ENCODE peak calls at places on chromosomes 7 and 10, in four cellular contexts. One of them, this sample, is unnamed.

GRCh38 chr10:72321248-72322029 is 33.3 kb downstream of the DNAJB12 start:
- DNase-seq in activated naive CD8-positive, alpha-beta T cell treated with anti-CD3 and anti-CD28 coated beads, Interleukin-2, amount 50 U/mL, for 16 hours: no peak
- DNase-seq in NCI-H2107: no peak
- DNase-seq in GM13977: no peak
- DNase-seq in this sample: no peak

GRCh38 chr10:114544045-114544659 is 113.9 kb downstream of the ABLIM1 start:
- DNase-seq in activated naive CD8-positive, alpha-beta T cell treated with anti-CD3 and anti-CD28 coated beads, Interleukin-2, amount 50 U/mL, for 16 hours: no peak
- DNase-seq in NCI-H2107: no peak
- DNase-seq in GM13977: peak
- DNase-seq in this sample: peak

GRCh38 chr10:36119439-36119838 is 477.3 kb upstream of the FZD8 start:
- DNase-seq in activated naive CD8-positive, alpha-beta T cell treated with anti-CD3 and anti-CD28 coated beads, Interleukin-2, amount 50 U/mL, for 16 hours: no peak
- DNase-seq in NCI-H2107: no peak
- DNase-seq in GM13977: no peak
- DNase-seq in this sample: no peak

GRCh38 chr10:102462512-102463054 is 11.2 kb upstream of the C10orf95 start:
- DNase-seq in activated naive CD8-positive, alpha-beta T cell treated with anti-CD3 and anti-CD28 coated beads, Interleukin-2, amount 50 U/mL, for 16 hours: no peak
- DNase-seq in NCI-H2107: no peak
- DNase-seq in GM13977: no peak
- DNase-seq in this sample: no peak

GRCh38 chr10:119358140-119358512 is 150.8 kb downstream of the GRK5 start:
- DNase-seq in activated naive CD8-positive, alpha-beta T cell treated with anti-CD3 and anti-CD28 coated beads, Interleukin-2, amount 50 U/mL, for 16 hours: no peak
- DNase-seq in NCI-H2107: no peak
- DNase-seq in GM13977: no peak
- DNase-seq in this sample: no peak

GRCh38 chr7:55212838-55213237 is 152.3 kb upstream of the LANCL2 start:
- DNase-seq in activated naive CD8-positive, alpha-beta T cell treated with anti-CD3 and anti-CD28 coated beads, Interleukin-2, amount 50 U/mL, for 16 hours: no peak
- DNase-seq in NCI-H2107: no peak
- DNase-seq in GM13977: no peak
- DNase-seq in this sample: no peak

GRCh38 chr7:111735661-111736323 is 173.5 kb upstream of the IMMP2L start:
- DNase-seq in activated naive CD8-positive, alpha-beta T cell treated with anti-CD3 and anti-CD28 coated beads, Interleukin-2, amount 50 U/mL, for 16 hours: peak
- DNase-seq in NCI-H2107: peak
- DNase-seq in GM13977: peak
- DNase-seq in this sample: peak

GRCh38 chr10:28587970-28588290 is 55.0 kb downstream of the WAC start:
- DNase-seq in activated naive CD8-positive, alpha-beta T cell treated with anti-CD3 and anti-CD28 coated beads, Interleukin-2, amount 50 U/mL, for 16 hours: no peak
- DNase-seq in NCI-H2107: no peak
- DNase-seq in GM13977: no peak
- DNase-seq in this sample: no peak

GRCh38 chr10:119165171-119166110 is at the start of gene SFXN4:
- DNase-seq in activated naive CD8-positive, alpha-beta T cell treated with anti-CD3 and anti-CD28 coated beads, Interleukin-2, amount 50 U/mL, for 16 hours: peak
- DNase-seq in NCI-H2107: no peak
- DNase-seq in GM13977: peak
- DNase-seq in this sample: peak

GRCh38 chr10:77264107-77264506 is 373.5 kb downstream of the KCNMA1 start:
- DNase-seq in activated naive CD8-positive, alpha-beta T cell treated with anti-CD3 and anti-CD28 coated beads, Interleukin-2, amount 50 U/mL, for 16 hours: no peak
- DNase-seq in NCI-H2107: no peak
- DNase-seq in GM13977: peak
- DNase-seq in this sample: peak

GRCh38 chr10:80356563-80356999 is at the start of the genes DYDC1 and DYDC2:
- DNase-seq in activated naive CD8-positive, alpha-beta T cell treated with anti-CD3 and anti-CD28 coated beads, Interleukin-2, amount 50 U/mL, for 16 hours: peak
- DNase-seq in NCI-H2107: peak
- DNase-seq in GM13977: peak
- DNase-seq in this sample: peak

GRCh38 chr7:157825325-157825724 is 488.5 kb downstream of the DNAJB6 start:
- DNase-seq in activated naive CD8-positive, alpha-beta T cell treated with anti-CD3 and anti-CD28 coated beads, Interleukin-2, amount 50 U/mL, for 16 hours: no peak
- DNase-seq in NCI-H2107: no peak
- DNase-seq in GM13977: no peak
- DNase-seq in this sample: no peak

GRCh38 chr10:97713828-97714400 is 384 bp downstream of the MARVELD1 start:
- DNase-seq in activated naive CD8-positive, alpha-beta T cell treated with anti-CD3 and anti-CD28 coated beads, Interleukin-2, amount 50 U/mL, for 16 hours: no peak
- DNase-seq in NCI-H2107: peak
- DNase-seq in GM13977: peak
- DNase-seq in this sample: peak

GRCh38 chr7:79453558-79454324 is at the start of gene MAGI2:
- DNase-seq in activated naive CD8-positive, alpha-beta T cell treated with anti-CD3 and anti-CD28 coated beads, Interleukin-2, amount 50 U/mL, for 16 hours: no peak
- DNase-seq in NCI-H2107: no peak
- DNase-seq in GM13977: peak
- DNase-seq in this sample: no peak

GRCh38 chr10:46046261-46046660 is at the start of gene MSMB:
- DNase-seq in activated naive CD8-positive, alpha-beta T cell treated with anti-CD3 and anti-CD28 coated beads, Interleukin-2, amount 50 U/mL, for 16 hours: no peak
- DNase-seq in NCI-H2107: no peak
- DNase-seq in GM13977: no peak
- DNase-seq in this sample: no peak

GRCh38 chr7:115357213-115357999 is 435.5 kb downstream of the MDFIC start:
- DNase-seq in activated naive CD8-positive, alpha-beta T cell treated with anti-CD3 and anti-CD28 coated beads, Interleukin-2, amount 50 U/mL, for 16 hours: no peak
- DNase-seq in NCI-H2107: no peak
- DNase-seq in GM13977: no peak
- DNase-seq in this sample: no peak

GRCh38 chr10:92702301-92702916 is 12.7 kb downstream of the HHEX start:
- DNase-seq in activated naive CD8-positive, alpha-beta T cell treated with anti-CD3 and anti-CD28 coated beads, Interleukin-2, amount 50 U/mL, for 16 hours: no peak
- DNase-seq in NCI-H2107: no peak
- DNase-seq in GM13977: no peak
- DNase-seq in this sample: no peak

GRCh38 chr10:21401196-21401595 is 124.3 kb downstream of the SKIDA1 start:
- DNase-seq in activated naive CD8-positive, alpha-beta T cell treated with anti-CD3 and anti-CD28 coated beads, Interleukin-2, amount 50 U/mL, for 16 hours: no peak
- DNase-seq in NCI-H2107: no peak
- DNase-seq in GM13977: no peak
- DNase-seq in this sample: no peak

GRCh38 chr7:129144095-129144833 is at the start of gene TSPAN33:
- DNase-seq in activated naive CD8-positive, alpha-beta T cell treated with anti-CD3 and anti-CD28 coated beads, Interleukin-2, amount 50 U/mL, for 16 hours: peak
- DNase-seq in NCI-H2107: peak
- DNase-seq in GM13977: peak
- DNase-seq in this sample: peak

GRCh38 chr7:130149575-130150139 is 55.5 kb downstream of the TMEM209 start:
- DNase-seq in activated naive CD8-positive, alpha-beta T cell treated with anti-CD3 and anti-CD28 coated beads, Interleukin-2, amount 50 U/mL, for 16 hours: no peak
- DNase-seq in NCI-H2107: no peak
- DNase-seq in GM13977: no peak
- DNase-seq in this sample: peak

GRCh38 chr7:156640949-156641485 is 443 bp downstream of the RNF32 start:
- DNase-seq in activated naive CD8-positive, alpha-beta T cell treated with anti-CD3 and anti-CD28 coated beads, Interleukin-2, amount 50 U/mL, for 16 hours: no peak
- DNase-seq in NCI-H2107: no peak
- DNase-seq in GM13977: no peak
- DNase-seq in this sample: no peak

GRCh38 chr7:157133304-157133703 is 5.4 kb upstream of the UBE3C start:
- DNase-seq in activated naive CD8-positive, alpha-beta T cell treated with anti-CD3 and anti-CD28 coated beads, Interleukin-2, amount 50 U/mL, for 16 hours: no peak
- DNase-seq in NCI-H2107: no peak
- DNase-seq in GM13977: no peak
- DNase-seq in this sample: no peak

GRCh38 chr7:17520941-17521340 is 222.5 kb downstream of the AHR start:
- DNase-seq in activated naive CD8-positive, alpha-beta T cell treated with anti-CD3 and anti-CD28 coated beads, Interleukin-2, amount 50 U/mL, for 16 hours: no peak
- DNase-seq in NCI-H2107: no peak
- DNase-seq in GM13977: no peak
- DNase-seq in this sample: no peak

GRCh38 chr10:3668276-3668960 is 116.6 kb downstream of the KLF6 start:
- DNase-seq in activated naive CD8-positive, alpha-beta T cell treated with anti-CD3 and anti-CD28 coated beads, Interleukin-2, amount 50 U/mL, for 16 hours: no peak
- DNase-seq in NCI-H2107: no peak
- DNase-seq in GM13977: no peak
- DNase-seq in this sample: peak

GRCh38 chr10:132793871-132794849 is 8.2 kb upstream of the NKX6-2 start:
- DNase-seq in activated naive CD8-positive, alpha-beta T cell treated with anti-CD3 and anti-CD28 coated beads, Interleukin-2, amount 50 U/mL, for 16 hours: no peak
- DNase-seq in NCI-H2107: peak
- DNase-seq in GM13977: no peak
- DNase-seq in this sample: no peak

GRCh38 chr10:72204296-72204695 is 11.5 kb upstream of the ANAPC16 start:
- DNase-seq in activated naive CD8-positive, alpha-beta T cell treated with anti-CD3 and anti-CD28 coated beads, Interleukin-2, amount 50 U/mL, for 16 hours: no peak
- DNase-seq in NCI-H2107: no peak
- DNase-seq in GM13977: no peak
- DNase-seq in this sample: no peak

GRCh38 chr7:12369700-12370099 is 34.0 kb downstream of the VWDE start:
- DNase-seq in activated naive CD8-positive, alpha-beta T cell treated with anti-CD3 and anti-CD28 coated beads, Interleukin-2, amount 50 U/mL, for 16 hours: no peak
- DNase-seq in NCI-H2107: no peak
- DNase-seq in GM13977: no peak
- DNase-seq in this sample: no peak

GRCh38 chr10:8349610-8350249 is 295.2 kb downstream of the GATA3 start:
- DNase-seq in activated naive CD8-positive, alpha-beta T cell treated with anti-CD3 and anti-CD28 coated beads, Interleukin-2, amount 50 U/mL, for 16 hours: no peak
- DNase-seq in NCI-H2107: no peak
- DNase-seq in GM13977: no peak
- DNase-seq in this sample: no peak

GRCh38 chr7:28165221-28165807 is 15.3 kb downstream of the JAZF1 start:
- DNase-seq in activated naive CD8-positive, alpha-beta T cell treated with anti-CD3 and anti-CD28 coated beads, Interleukin-2, amount 50 U/mL, for 16 hours: no peak
- DNase-seq in NCI-H2107: no peak
- DNase-seq in GM13977: no peak
- DNase-seq in this sample: peak

GRCh38 chr7:1567082-1567771 is 2.6 kb downstream of the PSMG3 start:
- DNase-seq in activated naive CD8-positive, alpha-beta T cell treated with anti-CD3 and anti-CD28 coated beads, Interleukin-2, amount 50 U/mL, for 16 hours: no peak
- DNase-seq in NCI-H2107: no peak
- DNase-seq in GM13977: no peak
- DNase-seq in this sample: no peak

GRCh38 chr10:108141064-108141463 is 976.6 kb upstream of the SORCS1 start:
- DNase-seq in activated naive CD8-positive, alpha-beta T cell treated with anti-CD3 and anti-CD28 coated beads, Interleukin-2, amount 50 U/mL, for 16 hours: no peak
- DNase-seq in NCI-H2107: no peak
- DNase-seq in GM13977: no peak
- DNase-seq in this sample: no peak

GRCh38 chr7:52786174-52786573 is 249.3 kb upstream of the POM121L12 start:
- DNase-seq in activated naive CD8-positive, alpha-beta T cell treated with anti-CD3 and anti-CD28 coated beads, Interleukin-2, amount 50 U/mL, for 16 hours: no peak
- DNase-seq in NCI-H2107: no peak
- DNase-seq in GM13977: no peak
- DNase-seq in this sample: no peak

GRCh38 chr10:112271982-112272381 is 11.2 kb upstream of the TECTB start:
- DNase-seq in activated naive CD8-positive, alpha-beta T cell treated with anti-CD3 and anti-CD28 coated beads, Interleukin-2, amount 50 U/mL, for 16 hours: no peak
- DNase-seq in NCI-H2107: no peak
- DNase-seq in GM13977: no peak
- DNase-seq in this sample: no peak

GRCh38 chr7:134290286-134290685 is 26.4 kb downstream of the SLC35B4 start:
- DNase-seq in activated naive CD8-positive, alpha-beta T cell treated with anti-CD3 and anti-CD28 coated beads, Interleukin-2, amount 50 U/mL, for 16 hours: no peak
- DNase-seq in NCI-H2107: no peak
- DNase-seq in GM13977: no peak
- DNase-seq in this sample: no peak

GRCh38 chr7:75885011-75885410 is 6.2 kb downstream of the RHBDD2 start:
- DNase-seq in activated naive CD8-positive, alpha-beta T cell treated with anti-CD3 and anti-CD28 coated beads, Interleukin-2, amount 50 U/mL, for 16 hours: no peak
- DNase-seq in NCI-H2107: no peak
- DNase-seq in GM13977: no peak
- DNase-seq in this sample: no peak